ENCODE peak calls at places on chromosomes 3 and 15, in four cellular contexts. B is neural crest cell, C is cardiac muscle cell, S is HFF-Myc. K is an unnamed sample.

GRCh38 chr3:58861551-58861950 is 188.3 kb downstream of the CFAP20DC start:
- DNase-seq in B (no peak), C (no peak), S (no peak), K (no peak)

GRCh38 chr3:73622135-73622534 is 2.6 kb downstream of the PDZRN3 start:
- DNase-seq in B (peak; percentile 24), C (peak; percentile 85), S (no peak), K (peak; percentile 72)

GRCh38 chr3:14278799-14279705 is 100.4 kb downstream of the LSM3 start:
- DNase-seq in B (no peak), C (no peak), S (no peak), K (no peak)

GRCh38 chr15:88708256-88709054 is 69.6 kb downstream of the ISG20 start:
- DNase-seq in B (no peak), C (no peak), S (peak; percentile 24), K (peak; percentile 34)

GRCh38 chr3:151315136-151315535 is 1.5 kb downstream of the GPR87 start:
- DNase-seq in B (no peak), C (no peak), S (no peak), K (peak; percentile 69)

GRCh38 chr15:30922469-30923311 is 19.0 kb downstream of the FAN1 start:
- DNase-seq in B (peak; percentile 42), C (no peak), S (no peak), K (peak; percentile 53)

GRCh38 chr3:99659032-99659431 is 20.6 kb downstream of the COL8A1 start:
- DNase-seq in B (no peak), C (no peak), S (peak; percentile 89), K (peak; percentile 99)

GRCh38 chr3:122295286-122295685 is 29.8 kb upstream of the CSTA start:
- DNase-seq in B (no peak), C (no peak), S (no peak), K (no peak)

GRCh38 chr15:63407612-63408011 is 26.0 kb upstream of the CA12 start:
- DNase-seq in B (no peak), C (no peak), S (no peak), K (no peak)

GRCh38 chr15:51334011-51334426 is 4.4 kb downstream of the CYP19A1 start:
- DNase-seq in B (no peak), C (peak; percentile 42), S (no peak), K (no peak)

GRCh38 chr3:100637197-100637631 is 27.8 kb downstream of the ADGRG7 start:
- DNase-seq in B (no peak), C (peak; percentile 56), S (no peak), K (peak; percentile 40)